ENCODE peak calls at places on chromosome 20, in seven cellular contexts. H is heart right ventricle, P is HCT116, J is pancreas, O is lower lobe of right lung, M is left lung, C is right lobe of liver. K is an unnamed sample.

GRCh38 chr20:60254901-60255411 is 296.7 kb downstream of the CDH26 start:
- ATAC-seq in J (no peak), C (peak; percentile 60), H (no peak), O (no peak), P (no peak), M (no peak), K (no peak)

GRCh38 chr20:19886666-19887288 is 128.7 kb downstream of the RIN2 start:
- ATAC-seq in H (no peak), C (peak; percentile 8), J (no peak), P (peak; percentile 47), O (no peak), M (no peak), K (no peak)

GRCh38 chr20:59165389-59165785 is 1.8 kb downstream of the ZNF831 start:
- ATAC-seq in P (no peak), O (no peak), C (no peak), J (no peak), H (no peak), M (no peak), K (no peak)

GRCh38 chr20:4060054-4060795 is 44.9 kb upstream of the RNF24 start:
- ATAC-seq in O (peak; percentile 54), M (peak; percentile 31), C (peak; percentile 39), J (peak; percentile 36), P (no peak), H (peak; percentile 51), K (peak; percentile 35)

GRCh38 chr20:7493311-7493710 is 446.9 kb downstream of the HAO1 start:
- ATAC-seq in P (no peak), M (no peak), C (no peak), O (no peak), J (no peak), H (no peak), K (no peak)

GRCh38 chr20:60007452-60007851 is 49.2 kb downstream of the CDH26 start:
- ATAC-seq in O (no peak), C (peak; percentile 62), P (no peak), J (no peak), H (peak; percentile 84), M (no peak), K (no peak)

GRCh38 chr20:32285621-32286334 is 8.3 kb downstream of the KIF3B start:
- ATAC-seq in J (no peak), M (no peak), P (no peak), C (no peak), H (peak; percentile 71), O (peak; percentile 61), K (no peak)

GRCh38 chr20:391041-391711 is 10.6 kb downstream of the TRIB3 start:
- ATAC-seq in O (no peak), M (no peak), P (peak; percentile 22), J (peak; percentile 35), H (peak; percentile 9), C (peak; percentile 11), K (no peak)

GRCh38 chr20:47574616-47575401 is 73.1 kb downstream of the NCOA3 start:
- ATAC-seq in H (peak; percentile 41), O (no peak), C (no peak), J (peak; percentile 74), M (no peak), P (no peak), K (no peak)

GRCh38 chr20:17202030-17202429 is 24.8 kb upstream of the PCSK2 start:
- ATAC-seq in O (no peak), C (no peak), H (no peak), M (no peak), P (no peak), J (no peak), K (no peak)

GRCh38 chr20:56454754-56455153 is 13.7 kb upstream of the RTF2 start:
- ATAC-seq in P (no peak), O (no peak), M (no peak), C (no peak), J (no peak), H (no peak), K (no peak)

GRCh38 chr20:20946122-20946759 is 159.9 kb downstream of the LINC00237 start:
- ATAC-seq in M (no peak), J (no peak), P (no peak), C (no peak), O (no peak), H (no peak), K (no peak)

GRCh38 chr20:10710995-10711775 is 37.4 kb upstream of the JAG1 start:
- ATAC-seq in P (no peak), H (no peak), J (peak; percentile 85), O (peak; percentile 93), M (peak; percentile 95), C (peak; percentile 88), K (no peak)

GRCh38 chr20:10716855-10717254 is 43.1 kb upstream of the JAG1 start:
- ATAC-seq in H (peak; percentile 37), M (no peak), J (no peak), O (no peak), P (no peak), C (no peak), K (no peak)

GRCh38 chr20:37956099-37956498 is 53.2 kb downstream of the VSTM2L start:
- ATAC-seq in C (peak; percentile 27), O (no peak), J (no peak), M (no peak), H (no peak), P (no peak), K (no peak)

GRCh38 chr20:3167738-3168078 is 5.6 kb downstream of the LZTS3 start:
- ATAC-seq in P (no peak), J (peak; percentile 12), O (no peak), H (no peak), C (no peak), M (peak; percentile 2), K (no peak)

GRCh38 chr20:21048841-21049273 is 57.3 kb downstream of the LINC00237 start:
- ATAC-seq in H (no peak), O (peak; percentile 75), C (peak; percentile 85), J (no peak), M (peak; percentile 69), P (peak; percentile 99), K (no peak)

GRCh38 chr20:51666126-51666525 is 102.1 kb downstream of the ATP9A start:
- ATAC-seq in O (peak; percentile 70), J (no peak), H (no peak), P (no peak), C (no peak), M (peak; percentile 48), K (no peak)

GRCh38 chr20:39638671-39639070 is 676.5 kb downstream of the DHX35 start:
- ATAC-seq in H (no peak), J (no peak), M (no peak), P (no peak), O (no peak), C (no peak), K (no peak)

GRCh38 chr20:19552144-19552895 is 205.7 kb upstream of the RIN2 start:
- ATAC-seq in J (no peak), H (peak; percentile 62), C (peak; percentile 20), M (peak; percentile 99), P (no peak), O (peak; percentile 96), K (peak; percentile 89)

GRCh38 chr20:18638768-18639167 is 50.9 kb downstream of the DTD1 start:
- ATAC-seq in P (no peak), J (no peak), M (no peak), O (no peak), H (no peak), C (no peak), K (no peak)

GRCh38 chr20:17835240-17835940 is 133.2 kb downstream of the SNX5 start:
- ATAC-seq in C (no peak), M (peak; percentile 39), J (peak; percentile 60), P (peak; percentile 83), O (peak; percentile 36), H (peak; percentile 74), K (peak; percentile 50)

GRCh38 chr20:46683939-46684750 is 5.1 kb downstream of the TP53RK start:
- ATAC-seq in J (peak; percentile 80), P (peak; percentile 48), O (peak; percentile 81), H (peak; percentile 76), M (peak; percentile 88), C (peak; percentile 68), K (peak; percentile 73)

GRCh38 chr20:61845276-61845675 is 220.4 kb downstream of the TAF4 start:
- ATAC-seq in O (no peak), J (no peak), C (no peak), M (no peak), P (no peak), H (no peak), K (no peak)

GRCh38 chr20:2124632-2125131 is 23.1 kb downstream of the STK35 start:
- ATAC-seq in P (no peak), H (peak; percentile 21), J (no peak), O (no peak), M (no peak), C (no peak), K (no peak)

GRCh38 chr20:5662769-5663168 is 87.4 kb upstream of the SHLD1 start:
- ATAC-seq in H (no peak), M (peak; percentile 24), P (no peak), C (peak; percentile 65), O (peak; percentile 43), J (no peak), K (no peak)

GRCh38 chr20:2693286-2693995 is 861 bp downstream of the EBF4 start:
- ATAC-seq in P (peak; percentile 70), M (peak; percentile 49), O (peak; percentile 61), C (peak; percentile 22), J (peak; percentile 36), H (peak; percentile 54), K (peak; percentile 63)

GRCh38 chr20:1950836-1951235 is 43.0 kb downstream of the PDYN start:
- ATAC-seq in M (no peak), H (no peak), C (no peak), P (no peak), O (no peak), J (no peak), K (no peak)

GRCh38 chr20:50136822-50137599 is 16.5 kb downstream of the PEDS1 start:
- ATAC-seq in J (no peak), P (peak; percentile 38), H (no peak), O (no peak), C (no peak), M (no peak), K (no peak)

DNA sequence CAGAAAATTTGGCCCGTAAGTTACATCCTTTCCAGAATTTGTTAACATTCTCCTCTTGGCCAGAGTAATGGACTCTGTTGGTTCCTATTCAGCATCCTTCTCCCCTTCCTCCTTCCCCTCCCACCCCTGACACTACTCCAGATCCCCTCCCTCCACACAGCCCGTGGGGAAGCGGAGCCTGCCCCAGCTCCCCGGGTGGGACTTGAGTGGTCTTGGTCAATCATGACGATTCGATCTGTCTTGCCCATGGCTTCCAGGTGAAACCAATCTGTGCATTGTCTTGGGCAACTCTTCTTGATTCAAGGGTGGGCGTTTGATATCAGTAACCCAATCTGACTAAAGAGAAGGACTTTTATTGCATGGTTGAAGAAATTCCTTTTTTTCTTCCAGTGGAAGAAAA is 143.9 kb downstream of the ANKRD60 start:
- ATAC-seq in P (no peak), J (no peak), C (no peak), H (no peak), M (no peak), O (no peak), K (no peak)
- H3K27ac ChIP-seq in P (no peak overlapping the region), J (peak overlapping the region; percentile 87), C (no peak overlapping the region), H (no peak overlapping the region), M (no peak overlapping the region), O (no peak overlapping the region), K (no peak overlapping the region)

GRCh38 chr20:36865076-36865860 is 10.7 kb upstream of the TLDC2 start:
- ATAC-seq in M (no peak), P (no peak), C (no peak), O (no peak), H (no peak), J (no peak), K (no peak)
- H3K4me3 ChIP-seq in M (no peak overlapping the region), P (peak overlapping the region; percentile 60), C (no peak overlapping the region), O (no peak overlapping the region), H (no peak overlapping the region), J (no peak overlapping the region), K (no peak overlapping the region)

GRCh38 chr20:48910360-48910781 is 11.1 kb upstream of the ARFGEF2 start:
- ATAC-seq in C (peak; percentile 52), O (peak; percentile 61), M (peak; percentile 73), P (no peak), H (peak; percentile 30), J (no peak), K (peak; percentile 36)
- H3K27ac ChIP-seq in C (no peak overlapping the region), O (no peak overlapping the region), M (no peak overlapping the region), P (no peak overlapping the region), H (no peak overlapping the region), J (no peak overlapping the region), K (no peak overlapping the region)

GRCh38 chr20:63214514-63214913 is 1.4 kb downstream of the YTHDF1 start:
- ATAC-seq in H (no peak), O (no peak), P (no peak), C (no peak), M (no peak), J (no peak), K (no peak)
- H3K4me3 ChIP-seq in H (peak overlapping the region; percentile 98), O (peak overlapping the region; percentile 76), P (peak overlapping the region; percentile 90), C (no peak overlapping the region), M (peak overlapping the region; percentile 91), J (no peak overlapping the region), K (peak overlapping the region; percentile 96)

K was measured in gastroesophageal sphincter.